ENCODE peak calls at places on chromosome 22, in six cellular contexts. Q is IMR-90, J is transverse colon, R is uterus, E is HCT116, X is Peyer's patch. A is an unnamed sample.
A peak's percentile ranks its signal among the peaks of the same experiment; 100 is the strongest.

GRCh38 chr22:17087176-17088131 is 2.7 kb downstream of the IL17RA start:
- DNase-seq in Q (peak; percentile 91), J (no peak), R (no peak), E (no peak), X (peak; percentile 45), A (no peak)

GRCh38 chr22:17915188-17915587 is 109.2 kb downstream of the MICAL3 start:
- DNase-seq in Q (no peak), J (no peak), R (no peak), E (no peak), X (no peak), A (no peak)

GRCh38 chr22:33044059-33044458 is 14.1 kb downstream of the SYN3 start:
- DNase-seq in Q (no peak), J (no peak), R (no peak), E (no peak), X (no peak), A (no peak)

GRCh38 chr22:50613291-50613981 is 12.8 kb downstream of the MAPK8IP2 start:
- DNase-seq in Q (no peak), J (peak; percentile 89), R (no peak), E (peak; percentile 68), X (no peak), A (peak; percentile 49)

GRCh38 chr22:36900880-36901279 is 12.5 kb upstream of the CSF2RB start:
- DNase-seq in Q (no peak), J (no peak), R (no peak), E (no peak), X (no peak), A (peak; percentile 55)

GRCh38 chr22:29377979-29378378 is 10.4 kb downstream of the AP1B1 start:
- DNase-seq in Q (no peak), J (no peak), R (no peak), E (no peak), X (no peak), A (peak; percentile 90)

GRCh38 chr22:29353286-29353685 is 35.1 kb downstream of the AP1B1 start:
- DNase-seq in Q (no peak), J (no peak), R (no peak), E (no peak), X (no peak), A (no peak)

GRCh38 chr22:49966041-49966715 is 5.6 kb downstream of the PIM3 start:
- DNase-seq in Q (no peak), J (peak; percentile 21), R (peak; percentile 19), E (no peak), X (no peak), A (no peak)

GRCh38 chr22:18033204-18033998 is 9.0 kb upstream of the MICAL3 start:
- DNase-seq in Q (peak; percentile 41), J (no peak), R (peak; percentile 39), E (no peak), X (no peak), A (no peak)

GRCh38 chr22:17281026-17281809 is 62.0 kb upstream of the ADA2 start:
- DNase-seq in Q (no peak), J (no peak), R (no peak), E (no peak), X (no peak), A (no peak)

GRCh38 chr22:34902335-34902734 is 163.6 kb upstream of the ISX start:
- DNase-seq in Q (no peak), J (no peak), R (no peak), E (no peak), X (no peak), A (no peak)

GRCh38 chr22:44443641-44444235 is 54.3 kb downstream of the RTL6 start:
- DNase-seq in Q (no peak), J (no peak), R (no peak), E (no peak), X (no peak), A (no peak)

GRCh38 chr22:25448435-25449051 is 115.9 kb upstream of the GRK3 start:
- DNase-seq in Q (peak; percentile 47), J (no peak), R (no peak), E (no peak), X (no peak), A (no peak)

GRCh38 chr22:49080631-49081030 is 747.0 kb downstream of the BRD1 start:
- DNase-seq in Q (no peak), J (no peak), R (no peak), E (no peak), X (no peak), A (no peak)

GRCh38 chr22:48051796-48052620 is 1289.6 kb downstream of the TBC1D22A start:
- DNase-seq in Q (no peak), J (no peak), R (no peak), E (no peak), X (no peak), A (no peak)

GRCh38 chr22:33917744-33918406 is 2.4 kb downstream of the LARGE1 start:
- DNase-seq in Q (peak; percentile 50), J (no peak), R (no peak), E (no peak), X (no peak), A (no peak)

DNA sequence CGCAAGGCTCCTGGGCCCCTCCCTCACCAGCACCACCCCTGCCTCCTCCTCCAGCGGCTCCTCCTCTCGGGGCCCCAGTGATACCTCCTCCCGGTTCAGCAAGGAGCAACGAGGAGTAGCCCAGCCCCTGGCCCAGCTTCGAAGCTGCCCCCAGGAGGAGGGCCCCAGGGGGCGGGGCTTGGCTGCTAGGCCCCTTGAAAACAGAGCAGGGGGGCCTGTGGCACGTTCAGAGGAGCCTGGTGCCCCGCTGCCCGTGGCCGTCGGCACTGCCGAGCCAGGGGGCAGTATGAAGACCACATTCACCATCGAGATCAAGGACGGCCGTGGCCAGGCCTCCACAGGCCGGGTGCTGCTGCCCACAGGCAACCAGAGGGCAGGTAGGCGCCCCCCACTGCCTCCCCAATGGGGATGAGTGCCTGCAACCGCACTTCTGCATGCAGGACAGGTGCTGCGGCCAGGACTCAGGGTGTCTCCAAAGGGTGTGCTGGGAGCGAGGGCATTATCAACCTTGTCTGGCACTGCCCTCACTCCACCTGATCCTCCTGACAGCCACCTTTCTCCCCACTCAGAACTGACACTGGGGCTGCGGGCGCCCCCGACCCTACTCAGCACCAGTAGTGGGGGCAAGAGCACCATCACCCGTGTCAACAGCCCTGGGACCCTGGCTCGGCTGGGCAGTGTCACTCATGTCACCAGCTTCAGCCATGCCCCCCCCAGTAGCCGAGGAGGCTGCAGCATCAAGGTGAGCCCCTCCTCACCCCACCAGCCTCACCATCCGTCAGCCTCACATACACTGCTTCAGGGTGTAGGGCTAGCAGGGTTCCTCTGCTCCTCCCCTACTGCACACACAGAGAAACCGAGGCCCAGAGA is 10.2 kb downstream of the SMTN start:
- DNase-seq in Q (no peak), J (peak; percentile 62), R (peak; percentile 79), E (no peak), X (no peak), A (no peak)
- TF ChIP-seq POLR2A in Q (no peak), J (peak; percentile 41), R (peak; percentile 59), E (no peak), X (no peak), A (no peak)

GRCh38 chr22:40808018-40808841 is 10.9 kb downstream of the SLC25A17 start:
- DNase-seq in Q (peak; percentile 16), J (no peak), R (no peak), E (no peak), X (no peak), A (no peak)
- H3K27ac ChIP-seq in Q (no peak overlapping the region), J (no peak overlapping the region), R (no peak overlapping the region), E (no peak overlapping the region), X (no peak overlapping the region), A (no peak overlapping the region)

DNA sequence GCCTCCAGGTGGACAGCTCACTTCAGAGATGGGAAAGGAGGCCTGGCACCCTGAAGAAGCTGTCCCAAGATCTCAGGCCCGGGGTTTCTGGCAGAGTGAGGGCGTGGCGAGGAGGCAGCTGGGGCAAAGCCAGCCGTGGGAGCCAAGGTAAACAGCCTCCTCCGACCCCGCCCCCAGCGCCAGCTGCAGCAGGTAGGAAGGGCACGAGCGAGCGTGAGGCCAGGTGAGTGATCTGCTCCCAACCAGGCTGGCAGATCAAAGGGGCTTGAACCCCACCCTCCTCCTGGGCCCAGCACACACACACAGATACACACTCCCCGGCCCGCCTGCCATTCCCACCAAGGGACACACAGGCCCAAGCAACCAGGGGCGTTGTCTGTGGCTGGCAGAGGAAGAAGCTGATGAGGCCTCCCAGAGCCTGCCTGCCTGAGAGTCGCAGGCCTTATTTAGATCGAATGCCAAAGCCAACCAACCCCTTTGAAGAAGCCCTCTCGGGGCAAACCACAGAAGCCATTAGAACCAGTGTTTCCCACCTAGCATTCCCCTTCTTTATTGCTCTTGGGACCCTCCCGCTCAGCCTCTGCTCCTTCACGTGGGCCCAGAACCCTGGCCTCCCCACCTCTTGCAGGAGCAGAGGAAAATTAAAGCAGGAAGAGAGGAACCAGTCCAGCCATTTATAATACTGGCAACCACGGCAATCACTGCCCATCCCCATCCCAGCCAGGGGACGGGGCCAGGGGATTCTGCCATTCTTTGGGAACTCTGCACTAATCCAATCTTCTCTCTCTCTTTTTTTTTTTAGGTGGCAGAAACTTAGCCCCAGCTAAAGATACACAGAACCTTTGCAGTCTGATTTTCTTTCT is 5.0 kb downstream of the PDGFB start:
- DNase-seq in Q (no peak), J (peak; percentile 88), R (no peak), E (no peak), X (no peak), A (peak; percentile 96)
- TF ChIP-seq POLR2A in Q (no peak), J (peak; percentile 24), R (no peak), E (no peak), X (peak; percentile 21), A (peak; percentile 44)

GRCh38 chr22:19821523-19822300 is 33.0 kb downstream of the GNB1L start:
- DNase-seq in Q (no peak), J (no peak), R (no peak), E (no peak), X (no peak), A (no peak)
- H3K27ac ChIP-seq in Q (no peak overlapping the region), J (no peak overlapping the region), R (no peak overlapping the region), E (no peak overlapping the region), X (no peak overlapping the region), A (no peak overlapping the region)

GRCh38 chr22:43173566-43173965 is 13.4 kb downstream of the TTLL12 start:
- DNase-seq in Q (no peak), J (no peak), R (no peak), E (no peak), X (no peak), A (no peak)
- TF ChIP-seq POLR2A in Q (no peak), J (no peak), R (no peak), E (no peak), X (no peak), A (no peak)

GRCh38 chr22:27314276-27314807 is 487.2 kb downstream of the MN1 start:
- DNase-seq in Q (no peak), J (peak; percentile 42), R (no peak), E (no peak), X (no peak), A (no peak)

GRCh38 chr22:27317156-27317555 is 484.4 kb downstream of the MN1 start:
- DNase-seq in Q (no peak), J (peak; percentile 25), R (no peak), E (no peak), X (no peak), A (no peak)

GRCh38 chr22:27318516-27318915 is 483.0 kb downstream of the MN1 start:
- DNase-seq in Q (peak; percentile 44), J (peak; percentile 62), R (peak; percentile 59), E (no peak), X (no peak), A (no peak)

GRCh38 chr22:27315833-27316232 is 485.7 kb downstream of the MN1 start:
- DNase-seq in Q (no peak), J (no peak), R (no peak), E (no peak), X (no peak), A (no peak)

GRCh38 chr22:27317961-27318360 is 483.6 kb downstream of the MN1 start:
- DNase-seq in Q (no peak), J (peak; percentile 43), R (no peak), E (no peak), X (no peak), A (no peak)
- H3K27ac ChIP-seq in Q (no peak overlapping the region), J (peak overlapping the region; percentile 24), R (no peak overlapping the region), E (no peak overlapping the region), X (no peak overlapping the region), A (no peak overlapping the region)

GRCh38 chr22:23217171-23218052 is 37.1 kb downstream of the BCR start:
- DNase-seq in Q (no peak), J (no peak), R (no peak), E (no peak), X (no peak), A (no peak)
- TF ChIP-seq POLR2A in Q (no peak), J (no peak), R (no peak), E (no peak), X (no peak), A (no peak)